ENCODE peak calls at places on chromosomes 11 and 22, in four cellular contexts. R, H, K and D are unnamed samples.

GRCh38 chr11:124863137-124863825 is 2.0 kb upstream of the ROBO3 start:
- DNase-seq in K (no peak), R (peak; percentile 35), H (no peak), D (no peak)

GRCh38 chr11:65217441-65218423 is 36.0 kb downstream of the CAPN1 start:
- DNase-seq in H (peak; percentile 39), K (no peak), R (no peak), D (no peak)

GRCh38 chr11:65524010-65524746 is 705 bp upstream of the SCYL1 start:
- DNase-seq in K (no peak), H (no peak), R (no peak), D (no peak)

GRCh38 chr11:22349446-22349845 is 11.3 kb downstream of the SLC17A6 start:
- DNase-seq in R (no peak), H (no peak), K (no peak), D (no peak)

GRCh38 chr11:65297026-65297667 is 17.5 kb upstream of the CDC42EP2 start:
- DNase-seq in H (no peak), K (no peak), R (no peak), D (no peak)

GRCh38 chr11:36010010-36010740 is 66.3 kb downstream of the LDLRAD3 start:
- DNase-seq in H (no peak), K (no peak), R (peak; percentile 57), D (no peak)

GRCh38 chr11:9150944-9151343 is 59.5 kb upstream of the SCUBE2 start:
- DNase-seq in H (no peak), R (peak; percentile 39), K (no peak), D (no peak)

GRCh38 chr22:49333206-49333605 is 494.5 kb downstream of the BRD1 start:
- DNase-seq in H (no peak), K (no peak), R (no peak), D (no peak)

GRCh38 chr22:31556627-31557203 is 60.4 kb downstream of the SFI1 start:
- DNase-seq in R (peak; percentile 46), K (peak; percentile 59), H (no peak), D (no peak)

GRCh38 chr11:117976445-117976844 is 9.7 kb upstream of the IL10RA start:
- DNase-seq in K (no peak), H (no peak), R (no peak), D (no peak)

GRCh38 chr11:57116654-57117053 is 65.1 kb upstream of the LRRC55 start:
- DNase-seq in R (peak; percentile 44), K (no peak), H (no peak), D (no peak)

GRCh38 chr11:134267466-134267865 is 8.7 kb upstream of the GLB1L3 start:
- DNase-seq in H (no peak), R (no peak), K (no peak), D (no peak)

GRCh38 chr22:31328545-31328960 is 17.6 kb downstream of the PATZ1 start:
- DNase-seq in H (no peak), K (no peak), R (no peak), D (no peak)

GRCh38 chr11:16337421-16338213 is 18.7 kb downstream of the SOX6 start:
- DNase-seq in H (no peak), K (no peak), R (no peak), D (no peak)

GRCh38 chr11:73416711-73417265 is 40.6 kb downstream of the RELT start:
- DNase-seq in H (no peak), R (peak; percentile 39), K (no peak), D (no peak)

GRCh38 chr11:68583047-68583446 is 101.3 kb upstream of the GAL start:
- DNase-seq in R (peak; percentile 82), K (no peak), H (no peak), D (no peak)

GRCh38 chr11:75338516-75339218 is 12.8 kb downstream of the ARRB1 start:
- DNase-seq in R (peak; percentile 65), H (no peak), K (no peak), D (no peak)

GRCh38 chr11:103800406-103801114 is 235.9 kb upstream of the DDI1 start:
- DNase-seq in H (peak; percentile 79), R (no peak), K (no peak), D (no peak)

GRCh38 chr11:122180435-122180834 is 64.4 kb upstream of the BLID start:
- DNase-seq in H (no peak), R (peak; percentile 98), K (no peak), D (no peak)

GRCh38 chr22:28544431-28544868 is 135.2 kb downstream of the TTC28 start:
- DNase-seq in H (no peak), R (peak; percentile 24), K (no peak), D (no peak)

GRCh38 chr22:45334528-45334927 is 24.8 kb downstream of the FAM118A start:
- DNase-seq in H (no peak), K (no peak), R (no peak), D (no peak)

GRCh38 chr11:1276061-1276790 is 33.2 kb downstream of the TOLLIP start:
- DNase-seq in R (no peak), K (no peak), H (no peak), D (no peak)

GRCh38 chr22:29798801-29799200 is 31.6 kb downstream of the UQCR10 start:
- DNase-seq in H (no peak), K (no peak), R (no peak), D (no peak)

GRCh38 chr11:118907749-118908106 is 18.0 kb downstream of the BCL9L start:
- DNase-seq in H (no peak), K (no peak), R (no peak), D (no peak)

GRCh38 chr22:35425546-35425945 is 25.6 kb downstream of the MCM5 start:
- DNase-seq in H (no peak), R (no peak), K (no peak), D (no peak)

GRCh38 chr11:115147243-115147807 is 356.9 kb downstream of the CADM1 start:
- DNase-seq in H (no peak), K (no peak), R (no peak), D (no peak)

GRCh38 chr11:79437981-79438630 is 2.7 kb downstream of the TENM4 start:
- DNase-seq in H (no peak), R (peak; percentile 63), K (no peak), D (no peak)

GRCh38 chr22:37659066-37659896 is 758 bp downstream of the PDXP start:
- DNase-seq in H (no peak), K (peak; percentile 71), R (no peak), D (no peak)

GRCh38 chr11:47566166-47566546 is 757 bp downstream of the PTPMT1 start:
- DNase-seq in H (no peak), K (no peak), R (no peak), D (no peak)

GRCh38 chr11:65872555-65873279 is at the start of gene EFEMP2:
- DNase-seq in K (no peak), R (no peak), H (no peak), D (peak; percentile 35)

GRCh38 chr11:126431401-126432064 is 76.0 kb downstream of the ST3GAL4 start:
- DNase-seq in R (peak; percentile 72), H (no peak), K (no peak), D (no peak)

GRCh38 chr11:95145430-95146063 is 55.9 kb downstream of the ENDOD1 start:
- DNase-seq in H (no peak), R (no peak), K (no peak), D (no peak)

GRCh38 chr11:12922418-12922817 is 86.7 kb upstream of the RASSF10 start:
- DNase-seq in R (peak; percentile 71), K (no peak), H (no peak), D (no peak)